ENCODE peak calls at places on chromosome 9, in ten cellular contexts. One of them, this sample, is unnamed.
A peak's percentile ranks its signal among the peaks of the same experiment; 100 is the strongest.

GRCh38 chr9:18739127-18739526 is 265.2 kb downstream of the ADAMTSL1 start:
- DNase-seq in stomach: no peak
- DNase-seq in esophagus muscularis mucosa: no peak
- DNase-seq in spleen: no peak
- DNase-seq in endothelial cell of umbilical vein: no peak
- DNase-seq in HepG2: no peak
- DNase-seq in HCT116: no peak
- DNase-seq in transverse colon: no peak
- DNase-seq in sigmoid colon: no peak
- DNase-seq in GM23338: no peak
- DNase-seq in this sample: no peak

GRCh38 chr9:121750259-121750714 is 98.9 kb downstream of the DAB2IP start:
- DNase-seq in transverse colon: no peak
- DNase-seq in HCT116: no peak
- DNase-seq in sigmoid colon: no peak
- DNase-seq in spleen: no peak
- DNase-seq in endothelial cell of umbilical vein: no peak
- DNase-seq in GM23338: no peak
- DNase-seq in esophagus muscularis mucosa: no peak
- DNase-seq in stomach: peak; percentile 65
- DNase-seq in HepG2: no peak
- DNase-seq in this sample: no peak

GRCh38 chr9:22157271-22157670 is 148.2 kb upstream of the CDKN2B start:
- DNase-seq in stomach: no peak
- DNase-seq in spleen: no peak
- DNase-seq in HCT116: no peak
- DNase-seq in esophagus muscularis mucosa: no peak
- DNase-seq in transverse colon: no peak
- DNase-seq in endothelial cell of umbilical vein: peak; percentile 29
- DNase-seq in HepG2: no peak
- DNase-seq in GM23338: no peak
- DNase-seq in sigmoid colon: no peak
- DNase-seq in this sample: no peak

GRCh38 chr9:17068671-17069070 is 66.2 kb upstream of the CNTLN start:
- DNase-seq in stomach: no peak
- DNase-seq in esophagus muscularis mucosa: no peak
- DNase-seq in transverse colon: no peak
- DNase-seq in HepG2: no peak
- DNase-seq in HCT116: no peak
- DNase-seq in endothelial cell of umbilical vein: no peak
- DNase-seq in spleen: no peak
- DNase-seq in sigmoid colon: no peak
- DNase-seq in GM23338: no peak
- DNase-seq in this sample: no peak

GRCh38 chr9:36911037-36911436 is 123.0 kb downstream of the PAX5 start:
- DNase-seq in sigmoid colon: peak; percentile 32
- DNase-seq in endothelial cell of umbilical vein: no peak
- DNase-seq in esophagus muscularis mucosa: no peak
- DNase-seq in stomach: no peak
- DNase-seq in transverse colon: no peak
- DNase-seq in HepG2: no peak
- DNase-seq in spleen: no peak
- DNase-seq in HCT116: no peak
- DNase-seq in GM23338: no peak
- DNase-seq in this sample: no peak

GRCh38 chr9:37574996-37575395 is 1.2 kb downstream of the FBXO10 start:
- DNase-seq in transverse colon: no peak
- DNase-seq in sigmoid colon: no peak
- DNase-seq in spleen: no peak
- DNase-seq in endothelial cell of umbilical vein: peak; percentile 8
- DNase-seq in esophagus muscularis mucosa: no peak
- DNase-seq in HCT116: no peak
- DNase-seq in GM23338: no peak
- DNase-seq in stomach: no peak
- DNase-seq in HepG2: no peak
- DNase-seq in this sample: no peak

GRCh38 chr9:109499631-109500120 is 1.6 kb upstream of the PTPN3 start:
- DNase-seq in spleen: no peak
- DNase-seq in HCT116: no peak
- DNase-seq in transverse colon: peak; percentile 72
- DNase-seq in GM23338: peak; percentile 74
- DNase-seq in sigmoid colon: no peak
- DNase-seq in HepG2: peak; percentile 45
- DNase-seq in endothelial cell of umbilical vein: no peak
- DNase-seq in esophagus muscularis mucosa: no peak
- DNase-seq in stomach: peak; percentile 73
- DNase-seq in this sample: peak; percentile 63

GRCh38 chr9:113484258-113484730 is 20.8 kb downstream of the RGS3 start:
- DNase-seq in sigmoid colon: peak; percentile 80
- DNase-seq in transverse colon: peak; percentile 18
- DNase-seq in GM23338: no peak
- DNase-seq in HCT116: no peak
- DNase-seq in esophagus muscularis mucosa: no peak
- DNase-seq in stomach: peak; percentile 84
- DNase-seq in endothelial cell of umbilical vein: peak; percentile 99
- DNase-seq in HepG2: peak; percentile 51
- DNase-seq in spleen: no peak
- DNase-seq in this sample: no peak

GRCh38 chr9:128792134-128792533 is 5.1 kb downstream of the TBC1D13 start:
- DNase-seq in esophagus muscularis mucosa: no peak
- DNase-seq in endothelial cell of umbilical vein: no peak
- DNase-seq in GM23338: no peak
- DNase-seq in stomach: no peak
- DNase-seq in HepG2: no peak
- DNase-seq in transverse colon: no peak
- DNase-seq in HCT116: no peak
- DNase-seq in spleen: no peak
- DNase-seq in sigmoid colon: no peak
- DNase-seq in this sample: no peak

GRCh38 chr9:128788445-128788844 is 1.4 kb downstream of the TBC1D13 start:
- DNase-seq in esophagus muscularis mucosa: no peak
- DNase-seq in transverse colon: no peak
- DNase-seq in GM23338: no peak
- DNase-seq in stomach: no peak
- DNase-seq in HepG2: no peak
- DNase-seq in endothelial cell of umbilical vein: no peak
- DNase-seq in sigmoid colon: no peak
- DNase-seq in spleen: no peak
- DNase-seq in HCT116: no peak
- DNase-seq in this sample: no peak

GRCh38 chr9:128790536-128790935 is 3.5 kb downstream of the TBC1D13 start:
- DNase-seq in endothelial cell of umbilical vein: no peak
- DNase-seq in GM23338: no peak
- DNase-seq in HCT116: no peak
- DNase-seq in sigmoid colon: no peak
- DNase-seq in HepG2: no peak
- DNase-seq in spleen: no peak
- DNase-seq in esophagus muscularis mucosa: no peak
- DNase-seq in transverse colon: no peak
- DNase-seq in stomach: no peak
- DNase-seq in this sample: no peak

GRCh38 chr9:128787583-128788156 is 617 bp downstream of the TBC1D13 start:
- DNase-seq in stomach: no peak
- DNase-seq in HepG2: no peak
- DNase-seq in esophagus muscularis mucosa: no peak
- DNase-seq in spleen: no peak
- DNase-seq in GM23338: peak; percentile 36
- DNase-seq in transverse colon: peak; percentile 23
- DNase-seq in endothelial cell of umbilical vein: peak; percentile 25
- DNase-seq in HCT116: no peak
- DNase-seq in sigmoid colon: no peak
- DNase-seq in this sample: no peak

DNA sequence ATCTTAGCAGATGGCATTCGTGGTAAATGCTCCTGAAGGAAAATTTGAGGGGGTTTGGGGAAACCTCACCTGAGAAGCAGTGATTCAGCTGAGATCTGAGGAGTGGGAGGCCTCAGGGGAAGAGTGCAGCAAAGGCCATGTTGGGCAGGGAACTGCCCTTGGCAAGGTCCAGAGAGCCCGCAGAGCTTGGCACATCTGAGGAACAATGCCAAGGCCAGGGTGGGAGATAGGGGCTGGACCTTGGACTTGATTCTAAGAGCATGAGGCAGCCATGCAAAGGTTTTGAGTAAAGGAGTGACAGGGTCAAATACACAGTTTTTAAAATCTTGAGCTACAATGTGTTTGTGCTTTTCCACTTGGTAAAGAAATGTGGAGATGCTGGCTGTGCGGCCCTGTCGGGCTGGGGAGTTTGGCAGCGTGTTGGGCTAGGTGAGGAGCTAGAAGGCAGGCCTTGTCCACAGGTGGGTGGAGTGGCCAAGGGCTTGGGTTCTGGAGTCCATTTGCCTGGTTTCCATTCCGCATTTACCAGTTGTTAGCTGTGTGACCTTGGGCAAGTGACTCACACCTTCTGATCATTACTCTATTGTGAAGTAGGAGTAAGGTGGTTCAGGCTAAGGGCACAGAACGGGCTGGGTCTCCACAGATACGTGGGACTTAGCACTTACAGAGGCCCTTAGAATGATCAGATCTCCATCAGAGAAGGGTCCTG is 6.1 kb downstream of the TBC1D13 start:
- DNase-seq in endothelial cell of umbilical vein: no peak
- DNase-seq in spleen: no peak
- DNase-seq in sigmoid colon: no peak
- DNase-seq in transverse colon: no peak
- DNase-seq in stomach: no peak
- DNase-seq in GM23338: no peak
- DNase-seq in HCT116: no peak
- DNase-seq in esophagus muscularis mucosa: no peak
- DNase-seq in HepG2: no peak
- DNase-seq in this sample: no peak
- H3K36me3 ChIP-seq in endothelial cell of umbilical vein: peaks cover 42% of the 10 kb centered on the region
- H3K36me3 ChIP-seq in spleen: peaks cover 100% of the 10 kb centered on the region
- H3K36me3 ChIP-seq in sigmoid colon: peaks cover 45% of the 10 kb centered on the region
- H3K36me3 ChIP-seq in transverse colon: peaks cover 39% of the 10 kb centered on the region
- H3K36me3 ChIP-seq in stomach: peaks cover 90% of the 10 kb centered on the region
- H3K36me3 ChIP-seq in GM23338: no peaks in the 10 kb centered on the region
- H3K36me3 ChIP-seq in HCT116: peaks cover 13% of the 10 kb centered on the region
- H3K36me3 ChIP-seq in esophagus muscularis mucosa: peaks cover 85% of the 10 kb centered on the region
- H3K36me3 ChIP-seq in HepG2: peaks cover 37% of the 10 kb centered on the region
- H3K36me3 ChIP-seq in this sample: peaks cover 4% of the 10 kb centered on the region

DNA sequence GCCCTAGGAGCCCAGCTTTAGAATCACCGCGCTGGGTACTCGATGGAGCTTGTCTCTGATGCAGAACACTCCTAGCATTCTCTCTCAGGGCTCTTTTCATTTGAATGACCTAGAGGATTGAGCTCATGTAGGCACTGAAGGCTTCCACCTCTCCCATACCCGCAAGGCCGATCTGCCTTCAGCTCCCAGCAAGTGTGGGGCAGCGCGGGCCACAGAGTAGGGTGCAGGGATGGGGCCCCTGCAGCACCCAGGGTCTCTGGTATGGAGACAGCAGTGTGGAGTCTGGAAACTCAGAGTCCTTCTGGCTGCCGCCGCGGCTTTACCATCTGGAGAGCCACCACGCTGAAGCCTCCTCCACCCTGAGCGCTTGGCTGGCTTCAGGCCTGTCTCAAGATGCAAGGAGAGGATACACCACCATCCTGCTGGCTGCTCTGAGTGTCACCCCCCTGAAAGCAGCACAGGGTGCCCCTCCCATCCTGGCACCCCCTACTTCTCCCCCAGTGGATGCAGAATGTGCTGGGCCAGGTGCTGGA is 12.9 kb downstream of the STKLD1 start:
- DNase-seq in esophagus muscularis mucosa: no peak
- DNase-seq in stomach: no peak
- DNase-seq in sigmoid colon: no peak
- DNase-seq in spleen: no peak
- DNase-seq in HepG2: no peak
- DNase-seq in endothelial cell of umbilical vein: no peak
- DNase-seq in transverse colon: no peak
- DNase-seq in HCT116: no peak
- DNase-seq in GM23338: no peak
- DNase-seq in this sample: no peak
- TF ChIP-seq CTCF in esophagus muscularis mucosa: no peak
- TF ChIP-seq CTCF in stomach: no peak
- TF ChIP-seq CTCF in sigmoid colon: no peak
- TF ChIP-seq CTCF in spleen: no peak
- TF ChIP-seq CTCF in HepG2: no peak
- TF ChIP-seq CTCF in endothelial cell of umbilical vein: no peak
- TF ChIP-seq CTCF in transverse colon: no peak
- TF ChIP-seq CTCF in HCT116: no peak
- TF ChIP-seq CTCF in GM23338: no peak
- TF ChIP-seq CTCF in this sample: no peak

GRCh38 chr9:128371622-128372117 is 496 bp downstream of the URM1 start:
- DNase-seq in GM23338: no peak
- DNase-seq in HepG2: no peak
- DNase-seq in HCT116: no peak
- DNase-seq in stomach: no peak
- DNase-seq in endothelial cell of umbilical vein: peak; percentile 37
- DNase-seq in esophagus muscularis mucosa: no peak
- DNase-seq in spleen: no peak
- DNase-seq in transverse colon: no peak
- DNase-seq in sigmoid colon: no peak
- DNase-seq in this sample: no peak
- TF ChIP-seq POLR2AphosphoS5 in GM23338: no peak
- TF ChIP-seq POLR2AphosphoS5 in HepG2: no peak
- TF ChIP-seq POLR2AphosphoS5 in HCT116: no peak
- TF ChIP-seq POLR2AphosphoS5 in stomach: no peak
- TF ChIP-seq POLR2AphosphoS5 in endothelial cell of umbilical vein: no peak
- TF ChIP-seq POLR2AphosphoS5 in esophagus muscularis mucosa: no peak
- TF ChIP-seq POLR2AphosphoS5 in spleen: no peak
- TF ChIP-seq POLR2AphosphoS5 in transverse colon: no peak
- TF ChIP-seq POLR2AphosphoS5 in sigmoid colon: no peak
- TF ChIP-seq POLR2AphosphoS5 in this sample: no peak

GRCh38 chr9:6433405-6433804 is 20.4 kb downstream of the UHRF2 start:
- DNase-seq in spleen: no peak
- DNase-seq in stomach: no peak
- DNase-seq in esophagus muscularis mucosa: no peak
- DNase-seq in HCT116: no peak
- DNase-seq in endothelial cell of umbilical vein: peak; percentile 60
- DNase-seq in GM23338: no peak
- DNase-seq in sigmoid colon: no peak
- DNase-seq in HepG2: no peak
- DNase-seq in transverse colon: no peak
- DNase-seq in this sample: no peak
- H3K36me3 ChIP-seq in spleen: peaks cover 39% of the 10 kb centered on the region
- H3K36me3 ChIP-seq in stomach: peaks cover 21% of the 10 kb centered on the region
- H3K36me3 ChIP-seq in esophagus muscularis mucosa: peaks cover 9% of the 10 kb centered on the region
- H3K36me3 ChIP-seq in HCT116: no peaks in the 10 kb centered on the region
- H3K36me3 ChIP-seq in endothelial cell of umbilical vein: peaks cover 3% of the 10 kb centered on the region
- H3K36me3 ChIP-seq in GM23338: no peaks in the 10 kb centered on the region
- H3K36me3 ChIP-seq in sigmoid colon: no peaks in the 10 kb centered on the region
- H3K36me3 ChIP-seq in HepG2: peaks cover 48% of the 10 kb centered on the region
- H3K36me3 ChIP-seq in transverse colon: peaks cover 9% of the 10 kb centered on the region
- H3K36me3 ChIP-seq in this sample: no peaks in the 10 kb centered on the region

GRCh38 chr9:125435776-125436612 is 174.4 kb downstream of the GAPVD1 start:
- DNase-seq in esophagus muscularis mucosa: no peak
- DNase-seq in HCT116: no peak
- DNase-seq in sigmoid colon: no peak
- DNase-seq in stomach: no peak
- DNase-seq in transverse colon: no peak
- DNase-seq in endothelial cell of umbilical vein: no peak
- DNase-seq in HepG2: no peak
- DNase-seq in spleen: no peak
- DNase-seq in GM23338: no peak
- DNase-seq in this sample: no peak
- TF ChIP-seq CTCF in esophagus muscularis mucosa: no peak
- TF ChIP-seq CTCF in HCT116: no peak
- TF ChIP-seq CTCF in sigmoid colon: no peak
- TF ChIP-seq CTCF in stomach: no peak
- TF ChIP-seq CTCF in transverse colon: no peak
- TF ChIP-seq CTCF in endothelial cell of umbilical vein: no peak
- TF ChIP-seq CTCF in HepG2: no peak
- TF ChIP-seq CTCF in spleen: no peak
- TF ChIP-seq CTCF in GM23338: no peak
- TF ChIP-seq CTCF in this sample: no peak

This sample was measured in breast epithelium.